ENCODE peak calls at places on chromosomes 5 and 9, in eight cellular contexts. One of them, this sample, is unnamed.

GRCh38 chr5:132260714-132261615 is 3.5 kb downstream of the PDLIM4 start:
- DNase-seq in NAMALWA: no peak
- DNase-seq in HEK293T: no peak
- DNase-seq in NCI-H1092 treated with DMSO at 0.1 percent for 48 hours: no peak
- DNase-seq in amygdala: no peak
- DNase-seq in H7: peak; percentile 48
- DNase-seq in glomerular endothelial cell: no peak
- DNase-seq in heart left ventricle: peak; percentile 80
- DNase-seq in this sample: peak; percentile 42

GRCh38 chr5:65796269-65796668 is 74.3 kb downstream of the NLN start:
- DNase-seq in heart left ventricle: no peak
- DNase-seq in H7: no peak
- DNase-seq in amygdala: no peak
- DNase-seq in glomerular endothelial cell: no peak
- DNase-seq in HEK293T: no peak
- DNase-seq in NAMALWA: no peak
- DNase-seq in NCI-H1092 treated with DMSO at 0.1 percent for 48 hours: no peak
- DNase-seq in this sample: no peak

GRCh38 chr5:4228708-4229107 is 633.1 kb downstream of the IRX1 start:
- DNase-seq in H7: no peak
- DNase-seq in heart left ventricle: no peak
- DNase-seq in NCI-H1092 treated with DMSO at 0.1 percent for 48 hours: no peak
- DNase-seq in NAMALWA: no peak
- DNase-seq in HEK293T: no peak
- DNase-seq in glomerular endothelial cell: no peak
- DNase-seq in amygdala: no peak
- DNase-seq in this sample: no peak

GRCh38 chr9:89592963-89593775 is 11.6 kb upstream of the GADD45G start:
- DNase-seq in amygdala: no peak
- DNase-seq in HEK293T: no peak
- DNase-seq in NCI-H1092 treated with DMSO at 0.1 percent for 48 hours: no peak
- DNase-seq in heart left ventricle: no peak
- DNase-seq in H7: peak; percentile 84
- DNase-seq in glomerular endothelial cell: no peak
- DNase-seq in NAMALWA: no peak
- DNase-seq in this sample: no peak

GRCh38 chr9:107127608-107128007 is 155.5 kb upstream of the RAD23B start:
- DNase-seq in HEK293T: no peak
- DNase-seq in heart left ventricle: no peak
- DNase-seq in NCI-H1092 treated with DMSO at 0.1 percent for 48 hours: no peak
- DNase-seq in NAMALWA: peak; percentile 2
- DNase-seq in glomerular endothelial cell: no peak
- DNase-seq in amygdala: no peak
- DNase-seq in H7: no peak
- DNase-seq in this sample: no peak

GRCh38 chr9:71668717-71669116 is 99.6 kb downstream of the CEMIP2 start:
- DNase-seq in NCI-H1092 treated with DMSO at 0.1 percent for 48 hours: no peak
- DNase-seq in amygdala: no peak
- DNase-seq in heart left ventricle: no peak
- DNase-seq in glomerular endothelial cell: no peak
- DNase-seq in NAMALWA: no peak
- DNase-seq in H7: no peak
- DNase-seq in HEK293T: no peak
- DNase-seq in this sample: no peak

GRCh38 chr9:35733109-35733541 is 659 bp downstream of the CREB3 start:
- DNase-seq in heart left ventricle: peak; percentile 23
- DNase-seq in glomerular endothelial cell: no peak
- DNase-seq in H7: peak; percentile 86
- DNase-seq in HEK293T: peak; percentile 52
- DNase-seq in NCI-H1092 treated with DMSO at 0.1 percent for 48 hours: peak; percentile 58
- DNase-seq in NAMALWA: peak; percentile 74
- DNase-seq in amygdala: no peak
- DNase-seq in this sample: peak; percentile 54

GRCh38 chr5:69189162-69190086 is at the start of gene CENPH:
- DNase-seq in HEK293T: peak; percentile 91
- DNase-seq in glomerular endothelial cell: peak; percentile 60
- DNase-seq in amygdala: peak; percentile 64
- DNase-seq in NAMALWA: peak; percentile 95
- DNase-seq in NCI-H1092 treated with DMSO at 0.1 percent for 48 hours: peak; percentile 78
- DNase-seq in heart left ventricle: peak; percentile 88
- DNase-seq in H7: peak; percentile 91
- DNase-seq in this sample: peak; percentile 93

GRCh38 chr5:67414712-67415111 is 218.1 kb upstream of the CD180 start:
- DNase-seq in NCI-H1092 treated with DMSO at 0.1 percent for 48 hours: no peak
- DNase-seq in glomerular endothelial cell: no peak
- DNase-seq in NAMALWA: no peak
- DNase-seq in H7: no peak
- DNase-seq in HEK293T: no peak
- DNase-seq in amygdala: no peak
- DNase-seq in heart left ventricle: no peak
- DNase-seq in this sample: no peak

This sample was measured in erythroblast.